ENCODE peak calls at places on chromosomes 4 and X, in four cellular contexts. B, V, Y and Q are unnamed samples.

GRCh38 chr4:53990641-53991040 is 73.8 kb downstream of the CHIC2 start:
- DNase-seq in Y (no peak), V (no peak), B (no peak), Q (no peak)

GRCh38 chr4:1751919-1752283 is 30.6 kb downstream of the TACC3 start:
- DNase-seq in V (no peak), Y (no peak), B (no peak), Q (no peak)

GRCh38 chr4:142826503-142827241 is 19.4 kb downstream of the INPP4B start:
- DNase-seq in Y (no peak), V (no peak), B (peak; percentile 13), Q (no peak)

GRCh38 chr4:139523076-139523475 is 32.9 kb downstream of the SETD7 start:
- DNase-seq in B (no peak), V (no peak), Y (no peak), Q (no peak)

GRCh38 chr4:11529625-11530201 is 101.0 kb upstream of the HS3ST1 start:
- DNase-seq in V (no peak), Y (no peak), B (no peak), Q (no peak)

GRCh38 chrX:42247241-42247640 is 323.9 kb upstream of the CASK start:
- DNase-seq in V (no peak), Y (no peak), B (no peak), Q (no peak)

GRCh38 chrX:88284844-88285243 is 462.2 kb upstream of the CPXCR1 start:
- DNase-seq in B (no peak), V (no peak), Y (no peak), Q (no peak)

GRCh38 chr4:88818650-88819470 is 121.2 kb upstream of the NAP1L5 start:
- DNase-seq in Y (peak; percentile 70), B (peak; percentile 76), V (peak; percentile 21), Q (no peak)